ENCODE peak calls at places on chromosome 18, in ten cellular contexts. One of them, this sample, is unnamed.

GRCh38 chr18:2597639-2598038 is 26.3 kb downstream of the NDC80 start:
- DNase-seq in NCI-H69: no peak
- DNase-seq in tibial artery: no peak
- DNase-seq in AG04449: no peak
- DNase-seq in T-helper 17 cell: no peak
- DNase-seq in T-helper 9 cell: no peak
- DNase-seq in ELR: no peak
- DNase-seq in effector CD4-positive, alpha-beta T cell: no peak
- DNase-seq in HTR-8/SVneo: no peak
- DNase-seq in EH: no peak
- DNase-seq in this sample: no peak

GRCh38 chr18:22342625-22343024 is 75.1 kb downstream of the CTAGE1 start:
- DNase-seq in tibial artery: no peak
- DNase-seq in HTR-8/SVneo: peak
- DNase-seq in T-helper 17 cell: no peak
- DNase-seq in ELR: peak
- DNase-seq in AG04449: no peak
- DNase-seq in effector CD4-positive, alpha-beta T cell: no peak
- DNase-seq in EH: peak
- DNase-seq in NCI-H69: no peak
- DNase-seq in T-helper 9 cell: no peak
- DNase-seq in this sample: peak

GRCh38 chr18:61350578-61350977 is 17.3 kb downstream of the CDH20 start:
- DNase-seq in NCI-H69: peak
- DNase-seq in AG04449: no peak
- DNase-seq in effector CD4-positive, alpha-beta T cell: no peak
- DNase-seq in ELR: peak
- DNase-seq in T-helper 17 cell: no peak
- DNase-seq in tibial artery: no peak
- DNase-seq in EH: no peak
- DNase-seq in HTR-8/SVneo: no peak
- DNase-seq in T-helper 9 cell: no peak
- DNase-seq in this sample: no peak

GRCh38 chr18:48877941-48878340 is 72.8 kb downstream of the SMAD7 start:
- DNase-seq in ELR: no peak
- DNase-seq in T-helper 17 cell: no peak
- DNase-seq in tibial artery: no peak
- DNase-seq in HTR-8/SVneo: no peak
- DNase-seq in effector CD4-positive, alpha-beta T cell: no peak
- DNase-seq in T-helper 9 cell: no peak
- DNase-seq in EH: no peak
- DNase-seq in AG04449: no peak
- DNase-seq in NCI-H69: no peak
- DNase-seq in this sample: no peak

GRCh38 chr18:35694803-35695202 is 113.3 kb downstream of the GALNT1 start:
- DNase-seq in AG04449: no peak
- DNase-seq in T-helper 17 cell: no peak
- DNase-seq in effector CD4-positive, alpha-beta T cell: no peak
- DNase-seq in NCI-H69: no peak
- DNase-seq in EH: no peak
- DNase-seq in ELR: no peak
- DNase-seq in HTR-8/SVneo: no peak
- DNase-seq in tibial artery: no peak
- DNase-seq in T-helper 9 cell: no peak
- DNase-seq in this sample: no peak

GRCh38 chr18:44839239-44839666 is 158.6 kb downstream of the SETBP1 start:
- DNase-seq in EH: peak
- DNase-seq in effector CD4-positive, alpha-beta T cell: peak
- DNase-seq in tibial artery: peak
- DNase-seq in AG04449: no peak
- DNase-seq in T-helper 17 cell: no peak
- DNase-seq in HTR-8/SVneo: no peak
- DNase-seq in NCI-H69: peak
- DNase-seq in ELR: peak
- DNase-seq in T-helper 9 cell: peak
- DNase-seq in this sample: peak

GRCh38 chr18:48310999-48311398 is 98.2 kb downstream of the ZBTB7C start:
- DNase-seq in T-helper 9 cell: no peak
- DNase-seq in NCI-H69: peak
- DNase-seq in AG04449: no peak
- DNase-seq in ELR: no peak
- DNase-seq in effector CD4-positive, alpha-beta T cell: no peak
- DNase-seq in T-helper 17 cell: no peak
- DNase-seq in EH: no peak
- DNase-seq in tibial artery: no peak
- DNase-seq in HTR-8/SVneo: no peak
- DNase-seq in this sample: no peak

GRCh38 chr18:2486426-2486825 is 84.9 kb downstream of the METTL4 start:
- DNase-seq in HTR-8/SVneo: no peak
- DNase-seq in AG04449: no peak
- DNase-seq in EH: peak
- DNase-seq in NCI-H69: peak
- DNase-seq in T-helper 9 cell: no peak
- DNase-seq in tibial artery: no peak
- DNase-seq in T-helper 17 cell: no peak
- DNase-seq in ELR: no peak
- DNase-seq in effector CD4-positive, alpha-beta T cell: no peak
- DNase-seq in this sample: no peak

GRCh38 chr18:53984021-53984420 is 240.4 kb downstream of the MBD2 start:
- DNase-seq in tibial artery: no peak
- DNase-seq in T-helper 17 cell: no peak
- DNase-seq in ELR: peak
- DNase-seq in T-helper 9 cell: no peak
- DNase-seq in effector CD4-positive, alpha-beta T cell: no peak
- DNase-seq in HTR-8/SVneo: no peak
- DNase-seq in AG04449: no peak
- DNase-seq in EH: peak
- DNase-seq in NCI-H69: no peak
- DNase-seq in this sample: no peak

GRCh38 chr18:26036635-26037034 is 53.8 kb downstream of the SS18 start:
- DNase-seq in ELR: no peak
- DNase-seq in EH: no peak
- DNase-seq in NCI-H69: no peak
- DNase-seq in T-helper 9 cell: no peak
- DNase-seq in HTR-8/SVneo: no peak
- DNase-seq in AG04449: no peak
- DNase-seq in effector CD4-positive, alpha-beta T cell: no peak
- DNase-seq in T-helper 17 cell: no peak
- DNase-seq in tibial artery: no peak
- DNase-seq in this sample: no peak

This sample was measured in ascending aorta.